ENCODE peak calls at places on chromosome 17, in eight cellular contexts. D is SK-N-SH, B is HCT116, Q is neural progenitor cell, K is PC-3, Z is GM23248, U is MM.1S, F is OCI-LY7. E is an unnamed sample.

GRCh38 chr17:29682987-29683386 is 60.3 kb upstream of the CORO6 start:
- DNase-seq in U (no peak), B (no peak), F (no peak), Z (no peak), D (peak; percentile 17), Q (peak; percentile 72), K (no peak), E (peak; percentile 64)

GRCh38 chr17:14197582-14197981 is 39.1 kb downstream of the CDRT15 start:
- DNase-seq in K (no peak), D (no peak), B (no peak), F (no peak), Q (no peak), Z (no peak), U (no peak), E (no peak)

GRCh38 chr17:79915850-79916430 is 76.7 kb upstream of the CBX4 start:
- DNase-seq in K (peak; percentile 80), F (peak; percentile 51), B (peak; percentile 72), D (no peak), U (no peak), Z (peak; percentile 55), Q (peak; percentile 63), E (peak; percentile 77)

GRCh38 chr17:42608692-42609181 is 437 bp downstream of the RETREG3 start:
- DNase-seq in U (peak; percentile 34), B (no peak), Z (peak; percentile 40), K (no peak), Q (peak; percentile 29), D (no peak), F (peak; percentile 55), E (peak; percentile 58)

GRCh38 chr17:1412185-1413110 is 12.4 kb upstream of the YWHAE start:
- DNase-seq in K (no peak), D (no peak), Z (no peak), Q (no peak), B (no peak), F (no peak), U (no peak), E (no peak)

GRCh38 chr17:57293077-57293476 is 36.8 kb downstream of the MSI2 start:
- DNase-seq in Z (no peak), Q (no peak), F (no peak), D (no peak), U (no peak), B (peak; percentile 68), K (no peak), E (no peak)

GRCh38 chr17:80283116-80283852 is 22.6 kb downstream of the RNF213 start:
- DNase-seq in Z (no peak), U (no peak), Q (no peak), B (no peak), D (no peak), K (no peak), F (peak; percentile 20), E (no peak)

GRCh38 chr17:51015145-51015558 is 105.5 kb downstream of the SPAG9 start:
- DNase-seq in Q (no peak), Z (peak; percentile 38), B (no peak), K (peak; percentile 50), D (no peak), F (no peak), U (no peak), E (no peak)

GRCh38 chr17:73226556-73227172 is 33.8 kb downstream of the COG1 start:
- DNase-seq in U (no peak), D (no peak), B (no peak), Q (no peak), Z (no peak), F (no peak), K (no peak), E (peak; percentile 56)

GRCh38 chr17:41818024-41818423 is 5.2 kb downstream of the FKBP10 start:
- DNase-seq in Q (no peak), K (no peak), F (no peak), Z (no peak), B (no peak), U (no peak), D (no peak), E (no peak)

GRCh38 chr17:66841744-66842143 is 6.8 kb downstream of the CACNG5 start:
- DNase-seq in K (no peak), Q (no peak), D (no peak), B (no peak), F (no peak), Z (no peak), U (no peak), E (no peak)

GRCh38 chr17:28928061-28928460 is 23.3 kb downstream of the PHF12 start:
- DNase-seq in U (no peak), B (no peak), K (no peak), Q (no peak), F (no peak), Z (peak; percentile 48), D (no peak), E (no peak)

GRCh38 chr17:38906429-38907172 is 18.8 kb upstream of the LASP1NB start:
- DNase-seq in K (no peak), Q (no peak), D (no peak), U (no peak), F (no peak), Z (no peak), B (no peak), E (no peak)

GRCh38 chr17:36919407-36919968 is 17.8 kb upstream of the LHX1 start:
- DNase-seq in U (no peak), K (no peak), F (no peak), Z (no peak), D (no peak), B (no peak), Q (peak; percentile 45), E (no peak)

GRCh38 chr17:28860363-28860808 is 5.6 kb downstream of the ERAL1 start:
- DNase-seq in Q (no peak), U (no peak), D (no peak), Z (no peak), B (no peak), F (no peak), K (no peak), E (no peak)

GRCh38 chr17:17445925-17446665 is 30.7 kb upstream of the MED9 start:
- DNase-seq in B (peak; percentile 76), F (no peak), U (no peak), D (no peak), K (peak; percentile 99), Q (no peak), Z (peak; percentile 93), E (no peak)

GRCh38 chr17:38911081-38911730 is 14.2 kb upstream of the LASP1NB start:
- DNase-seq in K (no peak), Q (no peak), Z (no peak), F (no peak), B (no peak), U (no peak), D (no peak), E (no peak)

GRCh38 chr17:75345514-75346167 is 56.4 kb upstream of the SLC25A19 start:
- DNase-seq in Z (no peak), Q (peak; percentile 26), U (no peak), B (no peak), F (peak; percentile 98), K (no peak), D (no peak), E (peak; percentile 71)

GRCh38 chr17:9825751-9826150 is at the start of gene GLP2R:
- DNase-seq in U (no peak), Z (no peak), F (no peak), Q (no peak), K (no peak), B (no peak), D (no peak), E (no peak)

GRCh38 chr17:14321476-14321949 is 20.6 kb downstream of the HS3ST3B1 start:
- DNase-seq in Z (no peak), B (no peak), F (no peak), Q (no peak), K (no peak), D (no peak), U (no peak), E (no peak)

GRCh38 chr17:74490716-74491115 is 24.3 kb downstream of the CD300A start:
- DNase-seq in B (no peak), Q (no peak), Z (no peak), D (no peak), U (no peak), F (no peak), K (no peak), E (no peak)

GRCh38 chr17:60439501-60439900 is 17.2 kb downstream of the CHCT1 start:
- DNase-seq in B (no peak), D (no peak), K (no peak), U (peak; percentile 51), Z (peak; percentile 61), F (no peak), Q (no peak), E (no peak)

DNA sequence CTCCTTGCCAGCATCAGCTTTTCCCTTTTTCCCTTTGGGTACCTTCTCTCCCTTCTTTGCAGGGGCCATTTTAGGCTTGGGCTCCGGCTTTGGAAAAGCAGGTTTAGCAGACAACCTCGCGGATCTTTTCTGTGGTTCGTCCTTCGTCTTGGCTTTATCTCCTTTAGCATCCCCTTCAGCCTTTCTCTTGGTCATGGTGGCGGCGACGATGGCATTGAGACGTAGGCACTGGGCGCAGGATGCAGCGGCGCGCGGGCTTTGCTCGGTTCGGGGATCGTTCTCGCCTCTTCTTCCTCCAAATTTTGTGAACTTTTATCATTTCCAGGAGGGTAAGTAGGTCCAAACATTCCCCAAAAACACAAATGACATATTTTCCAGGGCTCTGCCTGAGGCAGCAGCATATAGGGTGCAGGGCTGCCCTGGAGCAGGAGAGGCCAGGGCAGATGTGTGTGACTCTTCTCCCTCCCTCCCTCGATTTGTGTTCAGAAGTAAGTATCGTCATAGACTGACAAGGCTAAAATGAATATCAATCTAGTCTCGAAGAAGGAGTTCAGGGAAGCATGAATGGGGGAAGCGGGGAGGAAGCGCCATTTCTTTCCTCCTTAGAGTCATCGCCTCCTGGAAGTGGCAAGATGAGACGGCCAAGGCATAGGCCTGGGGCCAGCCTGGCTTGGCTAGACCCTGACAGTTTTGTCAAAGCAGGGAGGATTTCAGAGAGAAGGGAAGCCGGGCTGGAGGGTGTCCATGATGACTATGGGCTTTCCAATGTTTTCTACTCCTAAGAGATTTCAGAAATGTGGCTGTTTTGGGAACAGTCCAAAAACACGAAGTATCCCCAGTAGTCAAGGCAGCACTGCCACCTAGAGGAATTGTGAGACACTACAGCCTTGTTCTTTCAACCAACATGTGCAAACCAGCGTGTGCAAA is 13.2 kb downstream of the CHCT1 start:
- DNase-seq in B (peak; percentile 79), D (peak; percentile 85), Z (peak; percentile 91), Q (peak; percentile 80), U (peak; percentile 75), F (peak; percentile 70), K (peak; percentile 98), E (peak; percentile 89)
- H3K4me2 ChIP-seq in B (peak overlapping the region; percentile 43), D (no peak overlapping the region), Z (peak overlapping the region; percentile 77), Q (no peak overlapping the region), U (no peak overlapping the region), F (no peak overlapping the region), K (peak overlapping the region; percentile 58), E (no peak overlapping the region)

GRCh38 chr17:71412803-71413202 is 708.0 kb upstream of the SOX9 start:
- DNase-seq in U (no peak), B (peak; percentile 93), Q (no peak), K (peak; percentile 99), D (no peak), Z (peak; percentile 96), F (peak; percentile 84), E (no peak)
- TF ChIP-seq EZH2phosphoT487 in U (no peak), B (no peak), Q (no peak), K (no peak), D (no peak), Z (no peak), F (no peak), E (no peak)

GRCh38 chr17:8002646-8003593 is 505 bp downstream of the GUCY2D start:
- DNase-seq in Z (peak; percentile 41), B (no peak), U (no peak), D (no peak), F (no peak), K (no peak), Q (peak; percentile 47), E (peak; percentile 68)
- H3K4me2 ChIP-seq in Z (no peak overlapping the region), B (no peak overlapping the region), U (peak overlapping the region; percentile 88), D (no peak overlapping the region), F (peak overlapping the region; percentile 57), K (no peak overlapping the region), Q (peak overlapping the region; percentile 71), E (peak overlapping the region; percentile 81)

GRCh38 chr17:81534157-81535006 is 6.2 kb downstream of the FSCN2 start:
- DNase-seq in B (no peak), D (peak; percentile 80), F (no peak), Z (peak; percentile 59), Q (no peak), K (no peak), U (no peak), E (no peak)
- TF ChIP-seq EZH2phosphoT487 in B (no peak), D (no peak), F (no peak), Z (no peak), Q (no peak), K (no peak), U (no peak), E (no peak)

E was measured in GM23338.